ENCODE peak calls at places on chromosomes 5 and 9, in ten cellular contexts. One of them, this sample, is unnamed. For H3K27me3, the result is how much of the 10 kb centered on the place peaks cover.

GRCh38 chr5:157574456-157575095 is 999 bp downstream of the ADAM19 start:
- DNase-seq in GM12878: no peak
- DNase-seq in IMR-90: peak
- DNase-seq in HCT116: no peak
- DNase-seq in upper lobe of left lung: no peak
- DNase-seq in ovary: peak
- DNase-seq in adrenal gland: no peak
- DNase-seq in sigmoid colon: peak
- DNase-seq in Peyer's patch: no peak
- DNase-seq in uterus: peak
- DNase-seq in this sample: no peak

GRCh38 chr5:110401881-110402280 is 324.6 kb downstream of the TMEM232 start:
- DNase-seq in ovary: no peak
- DNase-seq in IMR-90: no peak
- DNase-seq in uterus: no peak
- DNase-seq in GM12878: no peak
- DNase-seq in upper lobe of left lung: no peak
- DNase-seq in HCT116: no peak
- DNase-seq in adrenal gland: no peak
- DNase-seq in sigmoid colon: no peak
- DNase-seq in Peyer's patch: no peak
- DNase-seq in this sample: no peak

GRCh38 chr5:162372265-162372664 is 304.7 kb downstream of the GABRG2 start:
- DNase-seq in sigmoid colon: no peak
- DNase-seq in upper lobe of left lung: no peak
- DNase-seq in GM12878: no peak
- DNase-seq in IMR-90: no peak
- DNase-seq in ovary: no peak
- DNase-seq in Peyer's patch: no peak
- DNase-seq in uterus: no peak
- DNase-seq in adrenal gland: no peak
- DNase-seq in HCT116: no peak
- DNase-seq in this sample: no peak

GRCh38 chr5:29150840-29151239 is 2042.6 kb upstream of the CDH6 start:
- DNase-seq in GM12878: no peak
- DNase-seq in sigmoid colon: no peak
- DNase-seq in Peyer's patch: no peak
- DNase-seq in ovary: no peak
- DNase-seq in adrenal gland: no peak
- DNase-seq in IMR-90: no peak
- DNase-seq in upper lobe of left lung: no peak
- DNase-seq in HCT116: no peak
- DNase-seq in uterus: no peak
- DNase-seq in this sample: no peak

GRCh38 chr5:54673523-54674225 is 156.1 kb downstream of the SNX18 start:
- DNase-seq in Peyer's patch: peak
- DNase-seq in adrenal gland: peak
- DNase-seq in HCT116: no peak
- DNase-seq in IMR-90: peak
- DNase-seq in upper lobe of left lung: peak
- DNase-seq in GM12878: peak
- DNase-seq in uterus: no peak
- DNase-seq in ovary: peak
- DNase-seq in sigmoid colon: peak
- DNase-seq in this sample: no peak

GRCh38 chr5:5919411-5919810 is 458.9 kb downstream of the MED10 start:
- DNase-seq in IMR-90: no peak
- DNase-seq in ovary: no peak
- DNase-seq in uterus: no peak
- DNase-seq in Peyer's patch: no peak
- DNase-seq in HCT116: no peak
- DNase-seq in upper lobe of left lung: no peak
- DNase-seq in GM12878: no peak
- DNase-seq in sigmoid colon: no peak
- DNase-seq in adrenal gland: no peak
- DNase-seq in this sample: no peak

GRCh38 chr5:156411131-156411727 is 84.3 kb downstream of the SGCD start:
- DNase-seq in GM12878: no peak
- DNase-seq in uterus: no peak
- DNase-seq in upper lobe of left lung: no peak
- DNase-seq in HCT116: no peak
- DNase-seq in sigmoid colon: no peak
- DNase-seq in IMR-90: peak
- DNase-seq in ovary: no peak
- DNase-seq in Peyer's patch: no peak
- DNase-seq in adrenal gland: no peak
- DNase-seq in this sample: no peak

GRCh38 chr9:92432972-92433548 is 8.8 kb upstream of the OMD start:
- DNase-seq in adrenal gland: no peak
- DNase-seq in HCT116: no peak
- DNase-seq in Peyer's patch: no peak
- DNase-seq in uterus: no peak
- DNase-seq in sigmoid colon: no peak
- DNase-seq in upper lobe of left lung: no peak
- DNase-seq in GM12878: no peak
- DNase-seq in IMR-90: no peak
- DNase-seq in ovary: no peak
- DNase-seq in this sample: no peak

GRCh38 chr9:97517331-97518089 is 16.0 kb downstream of the TMOD1 start:
- DNase-seq in upper lobe of left lung: no peak
- DNase-seq in Peyer's patch: no peak
- DNase-seq in sigmoid colon: no peak
- DNase-seq in HCT116: no peak
- DNase-seq in GM12878: no peak
- DNase-seq in IMR-90: no peak
- DNase-seq in ovary: no peak
- DNase-seq in adrenal gland: no peak
- DNase-seq in uterus: no peak
- DNase-seq in this sample: no peak
- H3K27ac ChIP-seq in upper lobe of left lung: peak
- H3K27ac ChIP-seq in Peyer's patch: no peak
- H3K27ac ChIP-seq in sigmoid colon: peak
- H3K27ac ChIP-seq in HCT116: no peak
- H3K27ac ChIP-seq in GM12878: no peak
- H3K27ac ChIP-seq in IMR-90: no peak
- H3K27ac ChIP-seq in ovary: peak
- H3K27ac ChIP-seq in adrenal gland: no peak
- H3K27ac ChIP-seq in uterus: peak
- H3K27ac ChIP-seq in this sample: peak

DNA sequence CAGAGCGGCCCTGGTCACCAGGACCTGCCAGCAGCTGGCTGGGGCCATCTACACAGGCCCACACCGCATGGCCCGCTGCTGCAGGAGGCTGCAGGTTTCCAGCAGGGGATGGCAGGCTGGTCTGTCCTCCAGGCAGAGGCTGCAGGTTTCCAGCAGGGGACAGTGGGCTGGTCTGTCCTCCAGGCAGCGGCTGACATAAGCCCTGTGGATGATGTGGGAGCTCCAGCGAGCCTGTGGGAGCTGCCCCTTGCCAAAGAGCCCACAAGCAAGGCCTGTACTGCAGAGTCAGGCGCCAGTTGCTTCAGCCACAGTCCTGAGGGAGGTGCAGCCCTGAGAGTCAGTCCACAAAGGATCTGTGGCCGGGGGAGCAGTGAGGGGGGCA is 18.5 kb downstream of the TPPP start:
- DNase-seq in adrenal gland: no peak
- DNase-seq in HCT116: no peak
- DNase-seq in uterus: no peak
- DNase-seq in IMR-90: no peak
- DNase-seq in GM12878: no peak
- DNase-seq in Peyer's patch: no peak
- DNase-seq in upper lobe of left lung: peak
- DNase-seq in ovary: peak
- DNase-seq in sigmoid colon: peak
- DNase-seq in this sample: no peak
- TF ChIP-seq POLR2A in adrenal gland: no peak
- TF ChIP-seq POLR2A in HCT116: no peak
- TF ChIP-seq POLR2A in uterus: no peak
- TF ChIP-seq POLR2A in IMR-90: no peak
- TF ChIP-seq POLR2A in GM12878: no peak
- TF ChIP-seq POLR2A in Peyer's patch: no peak
- TF ChIP-seq POLR2A in upper lobe of left lung: no peak
- TF ChIP-seq POLR2A in ovary: no peak
- TF ChIP-seq POLR2A in sigmoid colon: no peak
- TF ChIP-seq POLR2A in this sample: no peak

GRCh38 chr5:172664018-172664417 is 23.0 kb downstream of the NEURL1B start:
- DNase-seq in HCT116: no peak
- DNase-seq in Peyer's patch: no peak
- DNase-seq in ovary: no peak
- DNase-seq in adrenal gland: no peak
- DNase-seq in upper lobe of left lung: no peak
- DNase-seq in sigmoid colon: no peak
- DNase-seq in GM12878: no peak
- DNase-seq in IMR-90: no peak
- DNase-seq in uterus: no peak
- DNase-seq in this sample: no peak

GRCh38 chr5:172662596-172662995 is 21.5 kb downstream of the NEURL1B start:
- DNase-seq in ovary: no peak
- DNase-seq in GM12878: no peak
- DNase-seq in upper lobe of left lung: no peak
- DNase-seq in HCT116: no peak
- DNase-seq in sigmoid colon: no peak
- DNase-seq in Peyer's patch: no peak
- DNase-seq in uterus: no peak
- DNase-seq in adrenal gland: peak
- DNase-seq in IMR-90: no peak
- DNase-seq in this sample: no peak

GRCh38 chr5:172667786-172668735 is 27.0 kb downstream of the NEURL1B start:
- DNase-seq in ovary: no peak
- DNase-seq in uterus: no peak
- DNase-seq in upper lobe of left lung: no peak
- DNase-seq in Peyer's patch: no peak
- DNase-seq in HCT116: no peak
- DNase-seq in sigmoid colon: peak
- DNase-seq in adrenal gland: no peak
- DNase-seq in GM12878: no peak
- DNase-seq in IMR-90: no peak
- DNase-seq in this sample: no peak

GRCh38 chr5:172666251-172666650 is 25.2 kb downstream of the NEURL1B start:
- DNase-seq in uterus: no peak
- DNase-seq in IMR-90: peak
- DNase-seq in HCT116: no peak
- DNase-seq in sigmoid colon: peak
- DNase-seq in ovary: no peak
- DNase-seq in GM12878: no peak
- DNase-seq in adrenal gland: peak
- DNase-seq in upper lobe of left lung: no peak
- DNase-seq in Peyer's patch: no peak
- DNase-seq in this sample: no peak

DNA sequence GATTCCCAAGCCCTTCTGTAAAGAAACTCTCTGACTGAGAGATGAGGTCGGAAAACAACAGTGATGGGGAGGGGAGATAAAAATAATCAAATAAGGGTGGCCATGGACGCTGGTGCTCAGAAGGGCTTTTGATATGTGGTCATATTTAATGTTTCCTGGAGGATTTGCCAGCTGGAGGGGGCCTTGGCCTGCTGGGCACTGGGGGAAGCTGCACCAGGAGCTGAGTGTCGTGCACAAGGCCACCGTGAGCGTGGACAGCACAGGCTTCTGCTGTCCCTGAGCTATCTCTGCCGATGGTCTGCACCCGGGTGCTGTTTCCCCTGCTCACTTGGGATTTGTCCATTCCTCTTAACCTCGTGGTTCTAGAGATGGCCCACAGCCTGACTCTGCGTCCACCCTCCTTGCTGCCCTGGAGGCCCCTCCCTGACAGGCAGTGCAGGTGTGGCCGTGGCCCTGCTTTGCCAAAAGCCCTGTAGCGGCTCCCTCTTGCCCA is 24.0 kb downstream of the NEURL1B start:
- DNase-seq in uterus: no peak
- DNase-seq in GM12878: no peak
- DNase-seq in adrenal gland: no peak
- DNase-seq in HCT116: no peak
- DNase-seq in upper lobe of left lung: no peak
- DNase-seq in sigmoid colon: peak
- DNase-seq in ovary: no peak
- DNase-seq in Peyer's patch: no peak
- DNase-seq in IMR-90: no peak
- DNase-seq in this sample: no peak
- H3K27me3 ChIP-seq in uterus: under half
- H3K27me3 ChIP-seq in GM12878: under half
- H3K27me3 ChIP-seq in adrenal gland: under half
- H3K27me3 ChIP-seq in HCT116: under half
- H3K27me3 ChIP-seq in upper lobe of left lung: under half
- H3K27me3 ChIP-seq in sigmoid colon: under half
- H3K27me3 ChIP-seq in ovary: under half
- H3K27me3 ChIP-seq in Peyer's patch: under half
- H3K27me3 ChIP-seq in IMR-90: under half
- H3K27me3 ChIP-seq in this sample: under half

GRCh38 chr5:181170996-181171395 is 23.6 kb downstream of the OR2V2 start:
- DNase-seq in IMR-90: peak
- DNase-seq in HCT116: no peak
- DNase-seq in ovary: no peak
- DNase-seq in upper lobe of left lung: no peak
- DNase-seq in uterus: no peak
- DNase-seq in GM12878: no peak
- DNase-seq in sigmoid colon: no peak
- DNase-seq in adrenal gland: no peak
- DNase-seq in Peyer's patch: no peak
- DNase-seq in this sample: no peak

GRCh38 chr5:181170237-181170830 is 22.9 kb downstream of the OR2V2 start:
- DNase-seq in adrenal gland: no peak
- DNase-seq in ovary: no peak
- DNase-seq in upper lobe of left lung: no peak
- DNase-seq in HCT116: no peak
- DNase-seq in IMR-90: no peak
- DNase-seq in uterus: no peak
- DNase-seq in Peyer's patch: no peak
- DNase-seq in GM12878: no peak
- DNase-seq in sigmoid colon: no peak
- DNase-seq in this sample: no peak

GRCh38 chr5:181168595-181169118 is 21.3 kb downstream of the OR2V2 start:
- DNase-seq in Peyer's patch: no peak
- DNase-seq in adrenal gland: no peak
- DNase-seq in IMR-90: no peak
- DNase-seq in upper lobe of left lung: no peak
- DNase-seq in sigmoid colon: no peak
- DNase-seq in HCT116: no peak
- DNase-seq in uterus: no peak
- DNase-seq in GM12878: no peak
- DNase-seq in ovary: no peak
- DNase-seq in this sample: no peak

GRCh38 chr5:181166812-181167733 is 19.7 kb downstream of the OR2V2 start:
- DNase-seq in GM12878: no peak
- DNase-seq in adrenal gland: no peak
- DNase-seq in sigmoid colon: no peak
- DNase-seq in uterus: no peak
- DNase-seq in upper lobe of left lung: no peak
- DNase-seq in ovary: no peak
- DNase-seq in Peyer's patch: no peak
- DNase-seq in HCT116: no peak
- DNase-seq in IMR-90: no peak
- DNase-seq in this sample: no peak

DNA sequence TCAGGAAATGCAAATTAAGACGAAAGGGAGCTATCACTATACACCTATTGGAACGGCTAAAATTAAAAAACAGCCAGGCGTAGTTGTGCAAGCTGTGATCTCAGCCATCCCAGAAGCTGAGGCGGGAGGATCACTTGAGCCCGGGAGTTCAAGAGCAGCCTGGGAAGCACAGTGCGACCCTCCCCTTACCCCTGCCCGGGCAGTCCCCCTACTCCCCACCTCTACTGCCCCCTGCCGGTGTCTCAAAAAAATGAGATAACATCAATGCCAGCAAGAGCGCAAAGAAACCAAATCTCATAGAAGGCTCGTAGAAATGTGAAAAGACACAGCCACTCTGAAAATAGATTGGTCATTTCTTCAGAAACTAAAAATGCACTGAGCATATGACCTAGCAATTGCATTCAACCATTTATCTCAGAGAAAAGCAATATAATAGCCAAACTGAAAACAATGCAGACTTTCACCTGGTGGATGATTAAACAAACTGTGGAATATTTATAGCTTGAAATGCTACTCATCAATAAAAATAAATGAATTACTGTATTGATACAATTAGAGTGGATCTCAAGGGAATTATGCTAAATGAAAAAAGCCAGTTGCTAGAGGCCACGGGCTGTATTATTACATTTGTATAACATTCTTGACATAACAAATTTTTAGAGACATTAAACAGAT is 20.6 kb downstream of the OR2V2 start:
- DNase-seq in ovary: no peak
- DNase-seq in sigmoid colon: no peak
- DNase-seq in upper lobe of left lung: no peak
- DNase-seq in IMR-90: no peak
- DNase-seq in Peyer's patch: no peak
- DNase-seq in uterus: no peak
- DNase-seq in adrenal gland: no peak
- DNase-seq in GM12878: no peak
- DNase-seq in HCT116: no peak
- DNase-seq in this sample: no peak
- H3K27ac ChIP-seq in ovary: no peak
- H3K27ac ChIP-seq in sigmoid colon: no peak
- H3K27ac ChIP-seq in upper lobe of left lung: no peak
- H3K27ac ChIP-seq in IMR-90: no peak
- H3K27ac ChIP-seq in Peyer's patch: no peak
- H3K27ac ChIP-seq in uterus: no peak
- H3K27ac ChIP-seq in adrenal gland: no peak
- H3K27ac ChIP-seq in GM12878: no peak
- H3K27ac ChIP-seq in HCT116: no peak
- H3K27ac ChIP-seq in this sample: no peak

This sample was measured in prostate gland.